ENCODE peak calls at places on chromosome 1, in nine cellular contexts. Q is effector memory CD4-positive, alpha-beta T cell; L is T-cell; S is uterus; C is fibroblast of the conjunctiva; D is iris pigment epithelial cell; N is ACHN; P is GM13976; I is cardiac fibroblast. A is an unnamed sample.

GRCh38 chr1:30044745-30045144 is 678.6 kb downstream of the MATN1 start:
- DNase-seq in Q (no peak), L (no peak), S (no peak), C (no peak), D (no peak), N (no peak), P (no peak), I (no peak), A (no peak)

GRCh38 chr1:210715072-210715471 is 386.4 kb downstream of the HHAT start:
- DNase-seq in Q (no peak), L (no peak), S (no peak), C (no peak), D (no peak), N (peak; percentile 13), P (no peak), I (no peak), A (peak; percentile 6)

GRCh38 chr1:12031039-12031980 is 12.0 kb downstream of the MIIP start:
- DNase-seq in Q (no peak), L (no peak), S (no peak), C (peak; percentile 17), D (peak; percentile 34), N (peak; percentile 44), P (peak; percentile 81), I (peak; percentile 39), A (peak; percentile 35)

GRCh38 chr1:24896596-24897262 is 33.3 kb downstream of the RUNX3 start:
- DNase-seq in Q (no peak), L (no peak), S (no peak), C (no peak), D (no peak), N (no peak), P (no peak), I (no peak), A (no peak)

GRCh38 chr1:85578321-85579295 is 2.0 kb upstream of the CCN1 start:
- DNase-seq in Q (no peak), L (no peak), S (peak; percentile 58), C (peak; percentile 90), D (peak; percentile 97), N (peak; percentile 94), P (peak; percentile 17), I (peak; percentile 98), A (peak; percentile 80)

GRCh38 chr1:14765773-14766172 is 167.3 kb downstream of the KAZN start:
- DNase-seq in Q (no peak), L (no peak), S (no peak), C (no peak), D (no peak), N (no peak), P (no peak), I (no peak), A (no peak)

GRCh38 chr1:244969355-244970235 is 105.3 kb upstream of the HNRNPU start:
- DNase-seq in Q (peak; percentile 59), L (peak; percentile 69), S (peak; percentile 84), C (peak; percentile 93), D (peak; percentile 91), N (peak; percentile 81), P (no peak), I (peak; percentile 96), A (peak; percentile 88)

GRCh38 chr1:171655215-171656116 is 3.0 kb upstream of the MYOC start:
- DNase-seq in Q (peak; percentile 47), L (peak; percentile 55), S (peak; percentile 75), C (peak; percentile 39), D (peak; percentile 68), N (peak; percentile 58), P (peak; percentile 77), I (peak; percentile 93), A (peak; percentile 83)

GRCh38 chr1:156319664-156320063 is 18.4 kb downstream of the CCT3 start:
- DNase-seq in Q (no peak), L (no peak), S (no peak), C (no peak), D (peak; percentile 27), N (peak; percentile 38), P (no peak), I (peak; percentile 62), A (peak; percentile 62)

GRCh38 chr1:51214615-51215131 is 21.4 kb upstream of the RNF11 start:
- DNase-seq in Q (no peak), L (no peak), S (peak; percentile 43), C (peak; percentile 48), D (peak; percentile 62), N (no peak), P (no peak), I (peak; percentile 84), A (no peak)

GRCh38 chr1:240802271-240802670 is 190.3 kb upstream of the GREM2 start:
- DNase-seq in Q (no peak), L (no peak), S (no peak), C (no peak), D (no peak), N (no peak), P (no peak), I (no peak), A (no peak)

GRCh38 chr1:54490361-54491248 is 57.4 kb upstream of the ACOT11 start:
- DNase-seq in Q (no peak), L (no peak), S (no peak), C (no peak), D (no peak), N (no peak), P (no peak), I (no peak), A (peak; percentile 79)

GRCh38 chr1:147570907-147571306 is 29.6 kb downstream of the BCL9 start:
- DNase-seq in Q (no peak), L (no peak), S (no peak), C (no peak), D (no peak), N (no peak), P (no peak), I (no peak), A (no peak)